ENCODE peak calls at places on chromosomes 4 and X, in seven cellular contexts. One of them, this sample, is unnamed.

GRCh38 chr4:153233761-153234371 is 29.6 kb downstream of the TRIM2 start:
- DNase-seq in RKO: peak
- DNase-seq in GOT3: no peak
- DNase-seq in progenitor cell of endocrine pancreas: no peak
- DNase-seq in iPS-NIHi11: no peak
- DNase-seq in neural crest cell: no peak
- DNase-seq in NCI-H2107: no peak
- DNase-seq in this sample: no peak

GRCh38 chr4:84529169-84529751 is 30.2 kb upstream of the NKX6-1 start:
- DNase-seq in iPS-NIHi11: peak
- DNase-seq in progenitor cell of endocrine pancreas: no peak
- DNase-seq in RKO: peak
- DNase-seq in NCI-H2107: no peak
- DNase-seq in neural crest cell: no peak
- DNase-seq in GOT3: no peak
- DNase-seq in this sample: no peak

GRCh38 chrX:144916785-144917184 is 330.5 kb upstream of the SPANXN1 start:
- DNase-seq in GOT3: no peak
- DNase-seq in iPS-NIHi11: no peak
- DNase-seq in NCI-H2107: no peak
- DNase-seq in RKO: peak
- DNase-seq in progenitor cell of endocrine pancreas: no peak
- DNase-seq in neural crest cell: no peak
- DNase-seq in this sample: no peak

GRCh38 chrX:120302434-120302833 is 8.8 kb downstream of the TMEM255A start:
- DNase-seq in GOT3: no peak
- DNase-seq in RKO: no peak
- DNase-seq in NCI-H2107: no peak
- DNase-seq in iPS-NIHi11: peak
- DNase-seq in progenitor cell of endocrine pancreas: no peak
- DNase-seq in neural crest cell: no peak
- DNase-seq in this sample: no peak

GRCh38 chrX:37745354-37745753 is 34.5 kb upstream of the CYBB start:
- DNase-seq in RKO: peak
- DNase-seq in neural crest cell: peak
- DNase-seq in GOT3: peak
- DNase-seq in progenitor cell of endocrine pancreas: peak
- DNase-seq in iPS-NIHi11: peak
- DNase-seq in NCI-H2107: peak
- DNase-seq in this sample: no peak

GRCh38 chr4:88759039-88759631 is 61.5 kb upstream of the NAP1L5 start:
- DNase-seq in iPS-NIHi11: no peak
- DNase-seq in GOT3: no peak
- DNase-seq in neural crest cell: no peak
- DNase-seq in progenitor cell of endocrine pancreas: no peak
- DNase-seq in NCI-H2107: no peak
- DNase-seq in RKO: no peak
- DNase-seq in this sample: no peak

GRCh38 chrX:132114607-132115006 is 13.2 kb downstream of the FRMD7 start:
- DNase-seq in GOT3: no peak
- DNase-seq in NCI-H2107: peak
- DNase-seq in iPS-NIHi11: no peak
- DNase-seq in neural crest cell: no peak
- DNase-seq in RKO: no peak
- DNase-seq in progenitor cell of endocrine pancreas: no peak
- DNase-seq in this sample: no peak

GRCh38 chr4:121594796-121595526 is 101.8 kb downstream of the ANXA5 start:
- DNase-seq in iPS-NIHi11: no peak
- DNase-seq in RKO: no peak
- DNase-seq in NCI-H2107: no peak
- DNase-seq in GOT3: no peak
- DNase-seq in neural crest cell: no peak
- DNase-seq in progenitor cell of endocrine pancreas: no peak
- DNase-seq in this sample: no peak

GRCh38 chrX:143632625-143633387 is 3.1 kb downstream of the SLITRK4 start:
- DNase-seq in RKO: no peak
- DNase-seq in iPS-NIHi11: no peak
- DNase-seq in NCI-H2107: no peak
- DNase-seq in neural crest cell: no peak
- DNase-seq in progenitor cell of endocrine pancreas: no peak
- DNase-seq in GOT3: no peak
- DNase-seq in this sample: no peak

GRCh38 chr4:138655970-138656369 is 359.6 kb upstream of the NOCT start:
- DNase-seq in NCI-H2107: no peak
- DNase-seq in GOT3: no peak
- DNase-seq in progenitor cell of endocrine pancreas: no peak
- DNase-seq in neural crest cell: no peak
- DNase-seq in iPS-NIHi11: no peak
- DNase-seq in RKO: no peak
- DNase-seq in this sample: no peak

GRCh38 chr4:6422105-6422504 is 50.3 kb downstream of the PPP2R2C start:
- DNase-seq in GOT3: no peak
- DNase-seq in iPS-NIHi11: no peak
- DNase-seq in RKO: no peak
- DNase-seq in neural crest cell: no peak
- DNase-seq in NCI-H2107: no peak
- DNase-seq in progenitor cell of endocrine pancreas: no peak
- DNase-seq in this sample: no peak

GRCh38 chr4:170497105-170497504 is 407.3 kb upstream of the AADAT start:
- DNase-seq in iPS-NIHi11: no peak
- DNase-seq in RKO: no peak
- DNase-seq in GOT3: no peak
- DNase-seq in progenitor cell of endocrine pancreas: no peak
- DNase-seq in neural crest cell: no peak
- DNase-seq in NCI-H2107: no peak
- DNase-seq in this sample: no peak

GRCh38 chr4:145681956-145682355 is 2.0 kb downstream of the C4orf51 start:
- DNase-seq in progenitor cell of endocrine pancreas: no peak
- DNase-seq in neural crest cell: no peak
- DNase-seq in RKO: no peak
- DNase-seq in GOT3: no peak
- DNase-seq in NCI-H2107: no peak
- DNase-seq in iPS-NIHi11: no peak
- DNase-seq in this sample: no peak

GRCh38 chr4:119738901-119739300 is 110.3 kb upstream of the PDE5A start:
- DNase-seq in neural crest cell: no peak
- DNase-seq in progenitor cell of endocrine pancreas: no peak
- DNase-seq in NCI-H2107: no peak
- DNase-seq in RKO: no peak
- DNase-seq in iPS-NIHi11: no peak
- DNase-seq in GOT3: no peak
- DNase-seq in this sample: no peak

GRCh38 chr4:70815370-70815769 is 24.3 kb downstream of the GRSF1 start:
- DNase-seq in NCI-H2107: no peak
- DNase-seq in RKO: no peak
- DNase-seq in iPS-NIHi11: no peak
- DNase-seq in neural crest cell: no peak
- DNase-seq in GOT3: no peak
- DNase-seq in progenitor cell of endocrine pancreas: no peak
- DNase-seq in this sample: no peak

GRCh38 chrX:155262970-155263754 is 1.1 kb downstream of the RAB39B start:
- DNase-seq in GOT3: no peak
- DNase-seq in iPS-NIHi11: no peak
- DNase-seq in NCI-H2107: no peak
- DNase-seq in progenitor cell of endocrine pancreas: no peak
- DNase-seq in RKO: no peak
- DNase-seq in neural crest cell: no peak
- DNase-seq in this sample: no peak

GRCh38 chrX:99001286-99001685 is 1408.8 kb downstream of the PCDH19 start:
- DNase-seq in GOT3: no peak
- DNase-seq in progenitor cell of endocrine pancreas: no peak
- DNase-seq in iPS-NIHi11: no peak
- DNase-seq in neural crest cell: no peak
- DNase-seq in NCI-H2107: no peak
- DNase-seq in RKO: no peak
- DNase-seq in this sample: no peak

GRCh38 chrX:151752847-151753246 is 18.3 kb downstream of the CNGA2 start:
- DNase-seq in NCI-H2107: no peak
- DNase-seq in iPS-NIHi11: no peak
- DNase-seq in neural crest cell: no peak
- DNase-seq in RKO: no peak
- DNase-seq in progenitor cell of endocrine pancreas: no peak
- DNase-seq in GOT3: no peak
- DNase-seq in this sample: no peak

GRCh38 chrX:140971385-140971784 is 31.0 kb upstream of the SPANXB1 start:
- DNase-seq in iPS-NIHi11: no peak
- DNase-seq in progenitor cell of endocrine pancreas: no peak
- DNase-seq in neural crest cell: no peak
- DNase-seq in GOT3: no peak
- DNase-seq in NCI-H2107: no peak
- DNase-seq in RKO: no peak
- DNase-seq in this sample: no peak

GRCh38 chr4:185535818-185536729 is 767 bp upstream of the PDLIM3 start:
- DNase-seq in iPS-NIHi11: no peak
- DNase-seq in RKO: no peak
- DNase-seq in neural crest cell: no peak
- DNase-seq in NCI-H2107: no peak
- DNase-seq in progenitor cell of endocrine pancreas: no peak
- DNase-seq in GOT3: no peak
- DNase-seq in this sample: no peak

GRCh38 chr4:41258783-41259182 is 2.1 kb downstream of the UCHL1 start:
- DNase-seq in RKO: peak
- DNase-seq in progenitor cell of endocrine pancreas: no peak
- DNase-seq in iPS-NIHi11: peak
- DNase-seq in GOT3: peak
- DNase-seq in NCI-H2107: peak
- DNase-seq in neural crest cell: no peak
- DNase-seq in this sample: peak

GRCh38 chr4:14810121-14810520 is 192.2 kb upstream of the CPEB2 start:
- DNase-seq in iPS-NIHi11: no peak
- DNase-seq in RKO: no peak
- DNase-seq in neural crest cell: no peak
- DNase-seq in progenitor cell of endocrine pancreas: no peak
- DNase-seq in GOT3: no peak
- DNase-seq in NCI-H2107: no peak
- DNase-seq in this sample: no peak

This sample was measured in NCI-H187.